ENCODE peak calls at places on chromosomes 2 and 18, in ten cellular contexts. One of them, this sample, is unnamed.

GRCh38 chr2:239285071-239285931 is 115.5 kb downstream of the HDAC4 start:
- DNase-seq in esophagus squamous epithelium: no peak
- DNase-seq in neural crest cell: no peak
- DNase-seq in fibroblast of pulmonary artery: peak; percentile 17
- DNase-seq in GM12865: peak; percentile 59
- DNase-seq in GM23338: no peak
- DNase-seq in AG09309: no peak
- DNase-seq in psoas muscle: peak; percentile 53
- DNase-seq in HCT116: no peak
- DNase-seq in brain microvascular endothelial cell: no peak
- DNase-seq in this sample: peak; percentile 67

GRCh38 chr2:240648650-240649275 is 23.5 kb downstream of the GPR35 start:
- DNase-seq in psoas muscle: peak; percentile 17
- DNase-seq in esophagus squamous epithelium: no peak
- DNase-seq in neural crest cell: no peak
- DNase-seq in HCT116: no peak
- DNase-seq in brain microvascular endothelial cell: no peak
- DNase-seq in AG09309: no peak
- DNase-seq in fibroblast of pulmonary artery: no peak
- DNase-seq in GM12865: peak; percentile 37
- DNase-seq in GM23338: peak; percentile 46
- DNase-seq in this sample: no peak

GRCh38 chr2:120817136-120817955 is 81.7 kb downstream of the GLI2 start:
- DNase-seq in HCT116: no peak
- DNase-seq in GM12865: no peak
- DNase-seq in psoas muscle: peak; percentile 50
- DNase-seq in esophagus squamous epithelium: no peak
- DNase-seq in AG09309: no peak
- DNase-seq in GM23338: no peak
- DNase-seq in fibroblast of pulmonary artery: no peak
- DNase-seq in neural crest cell: no peak
- DNase-seq in brain microvascular endothelial cell: no peak
- DNase-seq in this sample: no peak

GRCh38 chr2:46106690-46107089 is 190.5 kb upstream of the EPAS1 start:
- DNase-seq in GM23338: no peak
- DNase-seq in esophagus squamous epithelium: no peak
- DNase-seq in GM12865: no peak
- DNase-seq in HCT116: no peak
- DNase-seq in brain microvascular endothelial cell: no peak
- DNase-seq in psoas muscle: no peak
- DNase-seq in neural crest cell: no peak
- DNase-seq in AG09309: no peak
- DNase-seq in fibroblast of pulmonary artery: no peak
- DNase-seq in this sample: no peak

GRCh38 chr2:98806266-98806697 is 75.3 kb upstream of the MGAT4A start:
- DNase-seq in HCT116: no peak
- DNase-seq in GM23338: no peak
- DNase-seq in GM12865: no peak
- DNase-seq in esophagus squamous epithelium: no peak
- DNase-seq in AG09309: peak; percentile 27
- DNase-seq in fibroblast of pulmonary artery: peak; percentile 46
- DNase-seq in brain microvascular endothelial cell: no peak
- DNase-seq in psoas muscle: peak; percentile 65
- DNase-seq in neural crest cell: no peak
- DNase-seq in this sample: no peak

GRCh38 chr2:75025633-75026380 is 67.4 kb downstream of the POLE4 start:
- DNase-seq in GM23338: no peak
- DNase-seq in brain microvascular endothelial cell: peak; percentile 53
- DNase-seq in neural crest cell: no peak
- DNase-seq in AG09309: no peak
- DNase-seq in GM12865: no peak
- DNase-seq in fibroblast of pulmonary artery: no peak
- DNase-seq in HCT116: no peak
- DNase-seq in esophagus squamous epithelium: no peak
- DNase-seq in psoas muscle: no peak
- DNase-seq in this sample: no peak

GRCh38 chr18:41096504-41096903 is 858.5 kb upstream of the PIK3C3 start:
- DNase-seq in neural crest cell: no peak
- DNase-seq in GM23338: no peak
- DNase-seq in fibroblast of pulmonary artery: peak; percentile 79
- DNase-seq in GM12865: no peak
- DNase-seq in brain microvascular endothelial cell: peak; percentile 22
- DNase-seq in psoas muscle: no peak
- DNase-seq in esophagus squamous epithelium: no peak
- DNase-seq in AG09309: no peak
- DNase-seq in HCT116: no peak
- DNase-seq in this sample: no peak

GRCh38 chr2:156935611-156936010 is 321.9 kb upstream of the GALNT5 start:
- DNase-seq in psoas muscle: no peak
- DNase-seq in brain microvascular endothelial cell: no peak
- DNase-seq in AG09309: no peak
- DNase-seq in GM23338: peak; percentile 8
- DNase-seq in GM12865: no peak
- DNase-seq in neural crest cell: no peak
- DNase-seq in HCT116: no peak
- DNase-seq in esophagus squamous epithelium: no peak
- DNase-seq in fibroblast of pulmonary artery: no peak
- DNase-seq in this sample: no peak

GRCh38 chr2:69916151-69916550 is 1.2 kb downstream of the MXD1 start:
- DNase-seq in HCT116: no peak
- DNase-seq in AG09309: no peak
- DNase-seq in GM12865: no peak
- DNase-seq in brain microvascular endothelial cell: no peak
- DNase-seq in fibroblast of pulmonary artery: no peak
- DNase-seq in esophagus squamous epithelium: no peak
- DNase-seq in psoas muscle: no peak
- DNase-seq in GM23338: no peak
- DNase-seq in neural crest cell: no peak
- DNase-seq in this sample: no peak

GRCh38 chr2:69911985-69912563 is 2.8 kb upstream of the MXD1 start:
- DNase-seq in GM23338: peak; percentile 77
- DNase-seq in fibroblast of pulmonary artery: peak; percentile 70
- DNase-seq in brain microvascular endothelial cell: no peak
- DNase-seq in GM12865: peak; percentile 69
- DNase-seq in HCT116: peak; percentile 46
- DNase-seq in psoas muscle: no peak
- DNase-seq in AG09309: no peak
- DNase-seq in esophagus squamous epithelium: no peak
- DNase-seq in neural crest cell: no peak
- DNase-seq in this sample: no peak

GRCh38 chr2:69917854-69918253 is 2.9 kb downstream of the MXD1 start:
- DNase-seq in GM12865: no peak
- DNase-seq in HCT116: peak; percentile 10
- DNase-seq in neural crest cell: no peak
- DNase-seq in esophagus squamous epithelium: no peak
- DNase-seq in psoas muscle: no peak
- DNase-seq in fibroblast of pulmonary artery: peak; percentile 94
- DNase-seq in AG09309: peak; percentile 79
- DNase-seq in brain microvascular endothelial cell: peak; percentile 74
- DNase-seq in GM23338: no peak
- DNase-seq in this sample: no peak

GRCh38 chr2:69915050-69915945 is at the start of gene MXD1:
- DNase-seq in HCT116: no peak
- DNase-seq in GM12865: peak; percentile 19
- DNase-seq in fibroblast of pulmonary artery: no peak
- DNase-seq in esophagus squamous epithelium: no peak
- DNase-seq in psoas muscle: peak; percentile 66
- DNase-seq in GM23338: peak; percentile 58
- DNase-seq in brain microvascular endothelial cell: no peak
- DNase-seq in neural crest cell: no peak
- DNase-seq in AG09309: no peak
- DNase-seq in this sample: peak; percentile 13

GRCh38 chr2:69914235-69915049 is 467 bp upstream of the MXD1 start:
- DNase-seq in AG09309: peak; percentile 100
- DNase-seq in psoas muscle: peak; percentile 100
- DNase-seq in GM23338: peak; percentile 100
- DNase-seq in esophagus squamous epithelium: peak; percentile 100
- DNase-seq in HCT116: peak; percentile 100
- DNase-seq in GM12865: peak; percentile 100
- DNase-seq in brain microvascular endothelial cell: peak; percentile 100
- DNase-seq in neural crest cell: peak; percentile 99
- DNase-seq in fibroblast of pulmonary artery: peak; percentile 100
- DNase-seq in this sample: peak; percentile 100
- TF ChIP-seq CTCF in AG09309: peak; percentile 24
- TF ChIP-seq CTCF in psoas muscle: no peak
- TF ChIP-seq CTCF in GM23338: peak; percentile 59
- TF ChIP-seq CTCF in esophagus squamous epithelium: no peak
- TF ChIP-seq CTCF in HCT116: peak; percentile 22
- TF ChIP-seq CTCF in GM12865: peak; percentile 11
- TF ChIP-seq CTCF in brain microvascular endothelial cell: peak; percentile 29
- TF ChIP-seq CTCF in neural crest cell: peak; percentile 29
- TF ChIP-seq CTCF in fibroblast of pulmonary artery: no peak
- TF ChIP-seq CTCF in this sample: no peak

DNA sequence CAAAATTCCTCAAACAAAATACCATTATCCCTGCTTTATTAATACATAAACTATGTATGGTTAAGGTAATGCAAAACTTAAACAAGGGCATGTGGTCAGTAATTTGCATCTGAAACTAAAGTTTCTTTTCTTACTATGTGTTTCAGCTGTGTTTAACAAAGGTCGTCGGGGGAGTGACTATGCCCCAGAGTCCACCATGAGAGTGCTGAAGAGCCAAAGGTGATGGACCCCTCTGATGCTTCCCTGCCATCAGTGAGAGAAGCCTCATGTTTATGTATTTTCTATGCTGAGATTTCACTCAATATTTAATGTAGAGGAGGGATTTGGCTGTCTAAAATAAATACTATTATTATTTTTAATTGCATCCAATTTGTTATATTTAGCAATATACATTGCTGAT is 707.2 kb upstream of the REG3G start:
- DNase-seq in AG09309: no peak
- DNase-seq in HCT116: no peak
- DNase-seq in brain microvascular endothelial cell: no peak
- DNase-seq in GM23338: peak; percentile 24
- DNase-seq in fibroblast of pulmonary artery: no peak
- DNase-seq in esophagus squamous epithelium: no peak
- DNase-seq in GM12865: no peak
- DNase-seq in neural crest cell: no peak
- DNase-seq in psoas muscle: no peak
- DNase-seq in this sample: no peak
- TF ChIP-seq CTCF in AG09309: no peak
- TF ChIP-seq CTCF in HCT116: no peak
- TF ChIP-seq CTCF in brain microvascular endothelial cell: no peak
- TF ChIP-seq CTCF in GM23338: no peak
- TF ChIP-seq CTCF in fibroblast of pulmonary artery: no peak
- TF ChIP-seq CTCF in esophagus squamous epithelium: no peak
- TF ChIP-seq CTCF in GM12865: no peak
- TF ChIP-seq CTCF in neural crest cell: no peak
- TF ChIP-seq CTCF in psoas muscle: no peak
- TF ChIP-seq CTCF in this sample: no peak

DNA sequence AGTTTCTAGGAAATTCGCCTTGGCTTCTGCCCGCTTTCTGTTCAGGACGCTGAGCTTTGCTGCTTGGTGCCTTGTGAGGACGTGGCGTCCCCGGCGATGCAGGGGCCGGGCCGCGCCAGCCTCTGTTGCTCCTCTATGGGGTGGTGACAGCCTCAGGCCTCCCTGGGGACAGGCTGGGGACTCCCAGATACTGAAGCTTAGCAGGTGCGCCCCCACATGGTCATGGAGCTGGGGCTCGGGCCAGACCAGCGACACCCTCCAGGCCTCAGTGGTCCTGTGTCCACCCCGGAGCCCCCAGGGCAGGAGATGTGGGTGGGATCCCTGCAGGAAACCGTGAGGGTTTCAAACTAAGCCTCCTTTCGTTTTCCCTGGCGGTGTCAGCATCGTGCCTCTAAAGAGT is 29.2 kb downstream of the KCNG2 start:
- DNase-seq in GM12865: no peak
- DNase-seq in neural crest cell: no peak
- DNase-seq in brain microvascular endothelial cell: no peak
- DNase-seq in esophagus squamous epithelium: no peak
- DNase-seq in psoas muscle: no peak
- DNase-seq in GM23338: peak; percentile 53
- DNase-seq in AG09309: no peak
- DNase-seq in fibroblast of pulmonary artery: no peak
- DNase-seq in HCT116: no peak
- DNase-seq in this sample: peak; percentile 8
- TF ChIP-seq CTCF in GM12865: no peak
- TF ChIP-seq CTCF in neural crest cell: no peak
- TF ChIP-seq CTCF in brain microvascular endothelial cell: no peak
- TF ChIP-seq CTCF in esophagus squamous epithelium: no peak
- TF ChIP-seq CTCF in psoas muscle: no peak
- TF ChIP-seq CTCF in GM23338: peak; percentile 62
- TF ChIP-seq CTCF in AG09309: no peak
- TF ChIP-seq CTCF in fibroblast of pulmonary artery: no peak
- TF ChIP-seq CTCF in HCT116: no peak
- TF ChIP-seq CTCF in this sample: no peak

DNA sequence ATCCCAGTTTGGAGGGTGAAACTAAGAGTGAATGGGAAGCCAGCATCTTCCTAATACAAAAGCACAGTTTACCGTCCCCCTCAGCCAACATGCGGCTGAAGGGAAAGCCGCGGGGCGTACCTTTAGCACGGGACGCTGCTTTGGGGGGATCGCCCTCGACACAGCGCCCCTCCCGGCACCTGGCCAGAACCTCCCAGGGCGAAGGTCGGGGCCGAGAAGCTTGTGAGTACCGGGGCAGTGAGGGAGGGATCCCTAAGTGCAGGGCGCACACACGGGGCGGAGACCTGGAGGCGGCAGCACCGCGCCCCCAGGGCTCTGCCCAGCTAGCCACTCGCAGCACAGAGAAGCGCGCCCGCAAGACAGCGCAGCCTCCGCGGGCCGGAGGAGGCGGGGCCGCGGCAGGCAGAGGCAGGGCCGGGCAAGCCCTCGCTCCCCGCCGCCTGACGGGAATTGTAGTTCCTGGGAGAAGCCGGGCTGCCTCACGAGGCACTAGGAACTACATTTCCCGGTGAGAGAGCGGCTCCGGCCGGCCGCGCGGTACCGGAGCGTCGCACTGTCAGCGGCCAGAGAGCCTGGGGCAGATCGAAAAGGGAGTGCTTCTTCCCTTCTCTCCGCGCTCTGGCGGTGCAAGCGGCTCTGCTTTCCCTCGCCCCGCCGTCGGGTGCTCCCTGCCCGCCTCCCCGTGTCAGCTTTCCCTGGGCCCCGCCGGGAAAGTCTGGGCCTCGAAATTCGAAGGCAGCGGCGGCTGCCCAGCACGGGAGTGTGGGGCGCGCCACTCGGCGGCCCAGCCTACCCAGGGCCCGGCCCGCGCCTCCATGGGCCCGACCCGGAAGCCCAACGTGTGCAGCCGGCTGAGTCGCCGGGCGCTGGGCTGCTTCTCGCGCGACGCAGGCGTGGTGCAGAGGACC is at the start of the genes DCAF17 and METTL8:
- DNase-seq in HCT116: peak; percentile 87
- DNase-seq in GM12865: peak; percentile 100
- DNase-seq in fibroblast of pulmonary artery: peak; percentile 95
- DNase-seq in neural crest cell: peak; percentile 86
- DNase-seq in GM23338: peak; percentile 98
- DNase-seq in psoas muscle: peak; percentile 98
- DNase-seq in esophagus squamous epithelium: peak; percentile 69
- DNase-seq in brain microvascular endothelial cell: peak; percentile 93
- DNase-seq in AG09309: peak; percentile 68
- DNase-seq in this sample: peak; percentile 95
- TF ChIP-seq CTCF in HCT116: peak; percentile 38
- TF ChIP-seq CTCF in GM12865: peak; percentile 58
- TF ChIP-seq CTCF in fibroblast of pulmonary artery: peak; percentile 8
- TF ChIP-seq CTCF in neural crest cell: peak; percentile 49
- TF ChIP-seq CTCF in GM23338: peak; percentile 76
- TF ChIP-seq CTCF in psoas muscle: peak; percentile 22
- TF ChIP-seq CTCF in esophagus squamous epithelium: peak; percentile 22
- TF ChIP-seq CTCF in brain microvascular endothelial cell: peak; percentile 38
- TF ChIP-seq CTCF in AG09309: peak; percentile 33
- TF ChIP-seq CTCF in this sample: peak; percentile 48